ENCODE peak calls at places on chromosomes 5 and 9, in four cellular contexts. S is HepG2, R is HCT116, O is A549. D is an unnamed sample.

GRCh38 chr5:126070481-126070880 is 352.7 kb upstream of the GRAMD2B start:
- DNase-seq in O (no peak), S (no peak), R (no peak), D (no peak)

GRCh38 chr5:155532621-155533314 is 519.2 kb downstream of the KIF4B start:
- DNase-seq in O (peak), R (no peak), S (no peak), D (no peak)

GRCh38 chr5:142151436-142152382 is 43.1 kb downstream of the NDFIP1 start:
- DNase-seq in O (peak), R (peak), S (peak), D (no peak)

GRCh38 chr9:79524266-79524665 is 47.5 kb upstream of the TLE4 start:
- DNase-seq in S (no peak), R (no peak), O (no peak), D (no peak)

GRCh38 chr9:112532427-112532826 is 45.8 kb downstream of the KIAA1958 start:
- DNase-seq in O (no peak), S (no peak), R (no peak), D (peak)

GRCh38 chr5:122421379-122422081 is 109.5 kb downstream of the SNCAIP start:
- DNase-seq in R (no peak), S (no peak), O (no peak), D (no peak)

GRCh38 chr5:132635873-132636272 is 22.1 kb upstream of the IL13 start:
- DNase-seq in R (no peak), S (no peak), O (no peak), D (no peak)

GRCh38 chr5:60332244-60333018 is 367.5 kb downstream of the DEPDC1B start:
- DNase-seq in S (no peak), R (no peak), O (no peak), D (no peak)

GRCh38 chr9:121876212-121876611 is 216.9 kb downstream of the TTLL11 start:
- DNase-seq in O (no peak), S (no peak), R (no peak), D (no peak)

GRCh38 chr5:74206571-74207550 is 433.7 kb downstream of the ENC1 start:
- DNase-seq in R (no peak), O (no peak), S (no peak), D (no peak)

GRCh38 chr5:66144074-66144798 is at the start of gene SREK1:
- DNase-seq in O (peak), R (peak), S (peak), D (peak)
- TF ChIP-seq REST in O (peak), R (no peak), S (no peak), D (peak)

DNA sequence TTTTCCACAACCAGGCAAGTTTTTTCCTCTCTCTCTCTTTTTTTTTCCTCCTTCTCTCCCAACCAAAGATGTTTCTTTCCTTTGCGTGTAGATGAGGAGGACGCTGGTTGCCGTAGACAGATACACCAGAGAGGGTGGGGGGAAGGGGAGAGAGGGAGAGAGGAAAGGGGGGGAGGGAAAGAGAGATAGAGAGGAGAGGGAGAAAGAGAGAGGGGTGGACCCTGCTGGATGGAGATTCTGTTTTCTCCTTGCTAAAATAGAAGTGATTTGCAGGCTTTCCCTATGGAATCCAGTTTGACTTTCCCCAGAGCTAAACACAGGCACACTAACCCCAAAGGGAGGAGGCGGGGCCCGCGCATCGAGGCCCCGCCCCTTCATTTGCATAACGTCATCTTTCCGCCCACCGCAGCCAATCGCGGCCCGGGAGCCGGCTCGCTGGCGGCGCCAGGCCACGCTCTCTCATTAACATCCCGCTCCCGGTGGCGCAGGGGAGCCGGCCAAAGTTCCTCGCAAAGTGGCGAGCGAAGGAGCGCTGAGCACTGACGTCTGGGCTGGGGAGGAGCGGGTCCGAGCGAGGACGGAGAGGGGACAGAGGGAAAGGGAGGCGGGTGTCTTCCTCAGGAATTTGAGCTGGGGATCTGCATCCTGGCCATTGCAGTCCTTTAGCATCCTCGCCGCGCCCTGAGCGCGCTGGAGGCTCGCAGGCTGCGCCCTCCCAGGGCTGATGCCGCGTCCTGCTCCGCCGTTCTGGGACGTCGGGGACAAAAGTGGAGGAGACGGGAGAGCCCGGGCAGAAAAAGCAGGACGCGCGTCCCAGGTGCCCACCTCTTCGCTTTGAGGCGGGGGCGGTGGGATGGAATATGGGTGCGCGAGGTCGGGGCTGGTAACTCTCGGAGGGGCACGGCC is 559 bp upstream of the EBF1 start:
- DNase-seq in S (no peak), O (peak), R (peak), D (no peak)
- TF ChIP-seq REST in S (no peak), O (no peak), R (no peak), D (no peak)

GRCh38 chr9:20805766-20806165 is 121.7 kb downstream of the FOCAD start:
- DNase-seq in S (no peak), R (no peak), O (no peak), D (no peak)
- TF ChIP-seq REST in S (no peak), R (no peak), O (no peak), D (no peak)

GRCh38 chr9:97096793-97097192 is 57.9 kb upstream of the CTSV start:
- DNase-seq in O (no peak), R (no peak), S (no peak), D (no peak)
- TF ChIP-seq REST in O (no peak), R (no peak), S (no peak), D (no peak)

D was measured in HL-60.